ENCODE peak calls at places on chromosomes 1 and 21, in four cellular contexts. X is B cell, U is progenitor cell of endocrine pancreas, D is astrocyte of the cerebellum. Y is an unnamed sample.
A peak's percentile ranks its signal among the peaks of the same experiment; 100 is the strongest.

GRCh38 chr1:46341222-46342083 is 846 bp downstream of the NSUN4 start:
- DNase-seq in X (peak; percentile 35), U (no peak), D (no peak), Y (no peak)

GRCh38 chr1:245181123-245181522 is 26.3 kb downstream of the KIF26B start:
- DNase-seq in X (no peak), U (no peak), D (no peak), Y (no peak)

GRCh38 chr1:30403732-30404131 is 319.7 kb downstream of the MATN1 start:
- DNase-seq in X (no peak), U (no peak), D (no peak), Y (no peak)

GRCh38 chr1:5503556-5504363 is 488.5 kb downstream of the NPHP4 start:
- DNase-seq in X (no peak), U (no peak), D (no peak), Y (peak; percentile 20)

GRCh38 chr21:34029724-34030528 is 43.5 kb upstream of the MRPS6 start:
- DNase-seq in X (peak; percentile 67), U (no peak), D (no peak), Y (peak; percentile 48)

GRCh38 chr1:43348809-43349593 is 9.8 kb upstream of the CDC20 start:
- DNase-seq in X (peak; percentile 78), U (peak; percentile 95), D (no peak), Y (peak; percentile 94)

GRCh38 chr1:58932820-58933598 is 149.2 kb upstream of the JUN start:
- DNase-seq in X (no peak), U (no peak), D (no peak), Y (peak; percentile 92)

GRCh38 chr1:111967886-111968285 is 21.6 kb downstream of the KCND3 start:
- DNase-seq in X (no peak), U (no peak), D (no peak), Y (no peak)

GRCh38 chr1:83747853-83748482 is 251.0 kb downstream of the TTLL7 start:
- DNase-seq in X (no peak), U (no peak), D (no peak), Y (no peak)

GRCh38 chr1:23964235-23964668 is 4.6 kb downstream of the PNRC2 start:
- DNase-seq in X (no peak), U (no peak), D (no peak), Y (no peak)

GRCh38 chr1:222786107-222786506 is 28.7 kb upstream of the DISP1 start:
- DNase-seq in X (no peak), U (no peak), D (no peak), Y (no peak)

GRCh38 chr1:218865591-218865990 is 308.1 kb upstream of the LYPLAL1 start:
- DNase-seq in X (no peak), U (no peak), D (no peak), Y (no peak)

GRCh38 chr1:45348609-45348965 is 8.3 kb upstream of the MUTYH start:
- DNase-seq in X (no peak), U (no peak), D (no peak), Y (no peak)

GRCh38 chr1:197356723-197357533 is 88.9 kb downstream of the CRB1 start:
- DNase-seq in X (peak; percentile 42), U (no peak), D (peak; percentile 43), Y (no peak)

GRCh38 chr1:70666381-70667140 is 255.5 kb downstream of the CTH start:
- DNase-seq in X (no peak), U (no peak), D (no peak), Y (no peak)

GRCh38 chr1:29341936-29342335 is 105.6 kb downstream of the PTPRU start:
- DNase-seq in X (no peak), U (no peak), D (no peak), Y (no peak)

GRCh38 chr1:154926201-154926600 is 10.3 kb downstream of the PMVK start:
- DNase-seq in X (no peak), U (no peak), D (no peak), Y (no peak)

GRCh38 chr1:88484862-88485261 is 199.2 kb upstream of the PKN2 start:
- DNase-seq in X (no peak), U (no peak), D (no peak), Y (no peak)

GRCh38 chr1:161885013-161885412 is 118.9 kb downstream of the ATF6 start:
- DNase-seq in X (no peak), U (no peak), D (peak; percentile 71), Y (no peak)

GRCh38 chr1:117372863-117373412 is 5.7 kb downstream of the MAN1A2 start:
- DNase-seq in X (no peak), U (no peak), D (no peak), Y (no peak)

GRCh38 chr1:94697839-94698238 is 122.3 kb upstream of the SLC44A3 start:
- DNase-seq in X (no peak), U (no peak), D (no peak), Y (no peak)

GRCh38 chr1:3105167-3105863 is 36.3 kb downstream of the PRDM16 start:
- DNase-seq in X (no peak), U (peak; percentile 67), D (peak; percentile 23), Y (no peak)

GRCh38 chr1:109613396-109614147 is 5.8 kb downstream of the GNAT2 start:
- DNase-seq in X (no peak), U (no peak), D (no peak), Y (no peak)

GRCh38 chr1:1191734-1192133 is 14.7 kb downstream of the TNFRSF18 start:
- DNase-seq in X (no peak), U (no peak), D (no peak), Y (peak; percentile 19)

GRCh38 chr1:2541619-2542246 is 11.7 kb upstream of the HES5 start:
- DNase-seq in X (no peak), U (no peak), D (no peak), Y (peak; percentile 86)

GRCh38 chr1:195866383-195867222 is 741.6 kb downstream of the KCNT2 start:
- DNase-seq in X (no peak), U (no peak), D (no peak), Y (no peak)

GRCh38 chr1:203055983-203056382 is 29.7 kb downstream of the PPFIA4 start:
- DNase-seq in X (no peak), U (no peak), D (no peak), Y (no peak)

GRCh38 chr1:85330206-85330605 is 53.8 kb upstream of the BCL10 start:
- DNase-seq in X (no peak), U (no peak), D (peak; percentile 84), Y (no peak)

GRCh38 chr1:157880621-157881020 is 39.0 kb upstream of the CD5L start:
- DNase-seq in X (no peak), U (no peak), D (no peak), Y (no peak)

GRCh38 chr1:21736876-21737275 is 46.1 kb downstream of the USP48 start:
- DNase-seq in X (no peak), U (no peak), D (no peak), Y (no peak)

GRCh38 chr1:153790282-153790995 is 15.2 kb downstream of the SLC27A3 start:
- DNase-seq in X (no peak), U (no peak), D (no peak), Y (peak; percentile 58)

GRCh38 chr1:183956559-183957188 is 80.9 kb downstream of the COLGALT2 start:
- DNase-seq in X (peak; percentile 56), U (no peak), D (peak; percentile 60), Y (peak; percentile 28)

GRCh38 chr1:147760481-147761260 is at the start of gene GJA5:
- DNase-seq in X (no peak), U (no peak), D (no peak), Y (no peak)

GRCh38 chr1:147753084-147753483 is 7.3 kb downstream of the GJA5 start:
- DNase-seq in X (no peak), U (no peak), D (no peak), Y (no peak)

GRCh38 chr1:147756336-147756735 is 4.1 kb downstream of the GJA5 start:
- DNase-seq in X (no peak), U (no peak), D (no peak), Y (no peak)

GRCh38 chr1:147758379-147759100 is 1.9 kb downstream of the GJA5 start:
- DNase-seq in X (no peak), U (no peak), D (no peak), Y (no peak)

GRCh38 chr1:147757015-147757990 is 3.1 kb downstream of the GJA5 start:
- DNase-seq in X (no peak), U (no peak), D (no peak), Y (no peak)
- TF ChIP-seq CTCF in X (no peak), U (no peak), D (no peak), Y (no peak)

GRCh38 chr1:31640179-31640578 is 4.5 kb downstream of the PEF1 start:
- DNase-seq in X (no peak), U (no peak), D (no peak), Y (no peak)
- TF ChIP-seq CTCF in X (no peak), U (no peak), D (no peak), Y (no peak)

GRCh38 chr1:98323906-98324358 is 337.6 kb upstream of the SNX7 start:
- DNase-seq in X (no peak), U (no peak), D (peak; percentile 96), Y (no peak)
- TF ChIP-seq CTCF in X (no peak), U (no peak), D (no peak), Y (no peak)

GRCh38 chr1:11266268-11267074 is 4.1 kb upstream of the MTOR start:
- DNase-seq in X (no peak), U (no peak), D (no peak), Y (no peak)

GRCh38 chr1:11262171-11263049 is at the start of gene MTOR:
- DNase-seq in X (peak; percentile 94), U (peak; percentile 92), D (peak; percentile 100), Y (peak; percentile 96)
- TF ChIP-seq CTCF in X (peak; percentile 20), U (no peak), D (peak; percentile 61), Y (no peak)

GRCh38 chr1:165152727-165153126 is 203.8 kb downstream of the LMX1A start:
- DNase-seq in X (no peak), U (peak; percentile 11), D (no peak), Y (no peak)
- TF ChIP-seq CTCF in X (no peak), U (peak; percentile 66), D (peak; percentile 19), Y (no peak)

GRCh38 chr21:42513151-42513984 is at the start of gene SLC37A1:
- DNase-seq in X (peak; percentile 73), U (peak; percentile 35), D (no peak), Y (peak; percentile 43)
- TF ChIP-seq CTCF in X (no peak), U (peak; percentile 24), D (no peak), Y (peak; percentile 7)

GRCh38 chr1:25641329-25641725 is 24.7 kb downstream of the MAN1C1 start:
- DNase-seq in X (no peak), U (no peak), D (no peak), Y (no peak)
- TF ChIP-seq CTCF in X (no peak), U (no peak), D (no peak), Y (no peak)

GRCh38 chr1:100378956-100379355 is 26.6 kb downstream of the CDC14A start:
- DNase-seq in X (no peak), U (no peak), D (no peak), Y (no peak)
- TF ChIP-seq CTCF in X (no peak), U (no peak), D (no peak), Y (no peak)

GRCh38 chr1:8165595-8166360 is 139.7 kb upstream of the ERRFI1 start:
- DNase-seq in X (no peak), U (no peak), D (no peak), Y (peak; percentile 44)
- TF ChIP-seq CTCF in X (no peak), U (peak; percentile 30), D (peak; percentile 28), Y (no peak)

DNA sequence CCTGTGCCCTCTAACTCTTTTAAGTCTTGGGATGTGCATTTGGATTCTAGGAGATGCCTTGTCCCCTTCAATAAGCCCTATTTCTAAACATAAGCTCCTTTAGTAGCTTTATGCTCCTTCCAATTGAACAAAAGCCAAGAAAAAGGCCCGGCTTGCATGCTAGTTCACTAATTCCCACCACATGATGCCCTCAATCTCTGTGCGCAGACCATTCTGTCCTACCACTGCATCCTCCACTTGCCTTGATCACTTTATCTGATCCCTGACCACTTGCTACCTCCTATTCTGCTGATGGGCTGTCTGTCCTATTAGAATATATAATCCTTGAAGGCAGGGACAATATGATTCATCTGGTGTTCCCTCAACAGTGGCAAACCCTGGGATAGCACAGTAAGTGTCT is 73.6 kb downstream of the APP start:
- DNase-seq in X (no peak), U (no peak), D (no peak), Y (no peak)
- TF ChIP-seq CTCF in X (no peak), U (no peak), D (no peak), Y (no peak)

Y was measured in Peyer's patch.